ENCODE peak calls at places on chromosomes 11 and 22, in six cellular contexts. One of them, this sample, is unnamed.

GRCh38 chr11:47466701-47467250 is 17.8 kb upstream of the RAPSN start:
- DNase-seq in K562: no peak
- DNase-seq in GM12878: no peak
- DNase-seq in H1: no peak
- DNase-seq in SK-N-SH: peak; percentile 57
- DNase-seq in HepG2: no peak
- DNase-seq in this sample: no peak

GRCh38 chr11:17171342-17171741 is 36.4 kb downstream of the PIK3C2A start:
- DNase-seq in K562: no peak
- DNase-seq in GM12878: no peak
- DNase-seq in H1: no peak
- DNase-seq in SK-N-SH: no peak
- DNase-seq in HepG2: no peak
- DNase-seq in this sample: peak; percentile 60

GRCh38 chr11:71333473-71333872 is 81.1 kb upstream of the SHANK2 start:
- DNase-seq in K562: no peak
- DNase-seq in GM12878: no peak
- DNase-seq in H1: no peak
- DNase-seq in SK-N-SH: no peak
- DNase-seq in HepG2: no peak
- DNase-seq in this sample: no peak

GRCh38 chr11:65653229-65654225 is 9.2 kb downstream of the RELA start:
- DNase-seq in K562: no peak
- DNase-seq in GM12878: no peak
- DNase-seq in H1: no peak
- DNase-seq in SK-N-SH: no peak
- DNase-seq in HepG2: peak; percentile 88
- DNase-seq in this sample: no peak

GRCh38 chr22:40729284-40729683 is 50.0 kb downstream of the MCHR1 start:
- DNase-seq in K562: no peak
- DNase-seq in GM12878: no peak
- DNase-seq in H1: no peak
- DNase-seq in SK-N-SH: no peak
- DNase-seq in HepG2: no peak
- DNase-seq in this sample: no peak

GRCh38 chr22:37119872-37120271 is 10.4 kb upstream of the TMPRSS6 start:
- DNase-seq in K562: no peak
- DNase-seq in GM12878: no peak
- DNase-seq in H1: no peak
- DNase-seq in SK-N-SH: no peak
- DNase-seq in HepG2: no peak
- DNase-seq in this sample: no peak

GRCh38 chr11:66315498-66315885 is 1.4 kb downstream of the CD248 start:
- DNase-seq in K562: no peak
- DNase-seq in GM12878: no peak
- DNase-seq in H1: no peak
- DNase-seq in SK-N-SH: no peak
- DNase-seq in HepG2: no peak
- DNase-seq in this sample: no peak

GRCh38 chr11:12206529-12206928 is 96.1 kb downstream of the MICAL2 start:
- DNase-seq in K562: no peak
- DNase-seq in GM12878: no peak
- DNase-seq in H1: no peak
- DNase-seq in SK-N-SH: no peak
- DNase-seq in HepG2: no peak
- DNase-seq in this sample: peak; percentile 42

GRCh38 chr22:11628651-11629511 is 3899.1 kb upstream of the OR11H1 start:
- DNase-seq in K562: no peak
- DNase-seq in GM12878: no peak
- DNase-seq in H1: no peak
- DNase-seq in SK-N-SH: no peak
- DNase-seq in HepG2: no peak
- DNase-seq in this sample: no peak

GRCh38 chr11:8822476-8822875 is 88.5 kb upstream of the AKIP1 start:
- DNase-seq in K562: no peak
- DNase-seq in GM12878: no peak
- DNase-seq in H1: no peak
- DNase-seq in SK-N-SH: no peak
- DNase-seq in HepG2: no peak
- DNase-seq in this sample: no peak

GRCh38 chr11:65551572-65552398 is 6.4 kb downstream of the LTBP3 start:
- DNase-seq in K562: peak; percentile 79
- DNase-seq in GM12878: no peak
- DNase-seq in H1: no peak
- DNase-seq in SK-N-SH: peak; percentile 85
- DNase-seq in HepG2: peak; percentile 70
- DNase-seq in this sample: peak; percentile 22

GRCh38 chr11:84648413-84648812 is 978.7 kb downstream of the DLG2 start:
- DNase-seq in K562: no peak
- DNase-seq in GM12878: no peak
- DNase-seq in H1: peak; percentile 31
- DNase-seq in SK-N-SH: no peak
- DNase-seq in HepG2: no peak
- DNase-seq in this sample: no peak

GRCh38 chr11:44585421-44585820 is 20.0 kb downstream of the CD82 start:
- DNase-seq in K562: no peak
- DNase-seq in GM12878: no peak
- DNase-seq in H1: no peak
- DNase-seq in SK-N-SH: no peak
- DNase-seq in HepG2: no peak
- DNase-seq in this sample: no peak

GRCh38 chr11:2467695-2468055 is 22.9 kb downstream of the KCNQ1 start:
- DNase-seq in K562: no peak
- DNase-seq in GM12878: no peak
- DNase-seq in H1: no peak
- DNase-seq in SK-N-SH: no peak
- DNase-seq in HepG2: no peak
- DNase-seq in this sample: no peak

GRCh38 chr11:57274904-57275498 is 38.0 kb upstream of the APLNR start:
- DNase-seq in K562: no peak
- DNase-seq in GM12878: no peak
- DNase-seq in H1: no peak
- DNase-seq in SK-N-SH: no peak
- DNase-seq in HepG2: no peak
- DNase-seq in this sample: peak; percentile 51

GRCh38 chr11:73189315-73189714 is 28.8 kb upstream of the P2RY2 start:
- DNase-seq in K562: no peak
- DNase-seq in GM12878: peak; percentile 57
- DNase-seq in H1: no peak
- DNase-seq in SK-N-SH: no peak
- DNase-seq in HepG2: no peak
- DNase-seq in this sample: no peak

GRCh38 chr11:77179048-77179447 is 51.0 kb downstream of the MYO7A start:
- DNase-seq in K562: no peak
- DNase-seq in GM12878: no peak
- DNase-seq in H1: no peak
- DNase-seq in SK-N-SH: no peak
- DNase-seq in HepG2: peak; percentile 11
- DNase-seq in this sample: no peak

GRCh38 chr11:32573228-32573627 is 10.4 kb upstream of the EIF3M start:
- DNase-seq in K562: no peak
- DNase-seq in GM12878: no peak
- DNase-seq in H1: no peak
- DNase-seq in SK-N-SH: no peak
- DNase-seq in HepG2: no peak
- DNase-seq in this sample: no peak

GRCh38 chr11:34633640-34633989 is 12.7 kb downstream of the EHF start:
- DNase-seq in K562: no peak
- DNase-seq in GM12878: no peak
- DNase-seq in H1: no peak
- DNase-seq in SK-N-SH: no peak
- DNase-seq in HepG2: no peak
- DNase-seq in this sample: no peak

GRCh38 chr11:61485080-61485479 is 23.5 kb upstream of the LRRC10B start:
- DNase-seq in K562: no peak
- DNase-seq in GM12878: no peak
- DNase-seq in H1: no peak
- DNase-seq in SK-N-SH: no peak
- DNase-seq in HepG2: no peak
- DNase-seq in this sample: no peak

DNA sequence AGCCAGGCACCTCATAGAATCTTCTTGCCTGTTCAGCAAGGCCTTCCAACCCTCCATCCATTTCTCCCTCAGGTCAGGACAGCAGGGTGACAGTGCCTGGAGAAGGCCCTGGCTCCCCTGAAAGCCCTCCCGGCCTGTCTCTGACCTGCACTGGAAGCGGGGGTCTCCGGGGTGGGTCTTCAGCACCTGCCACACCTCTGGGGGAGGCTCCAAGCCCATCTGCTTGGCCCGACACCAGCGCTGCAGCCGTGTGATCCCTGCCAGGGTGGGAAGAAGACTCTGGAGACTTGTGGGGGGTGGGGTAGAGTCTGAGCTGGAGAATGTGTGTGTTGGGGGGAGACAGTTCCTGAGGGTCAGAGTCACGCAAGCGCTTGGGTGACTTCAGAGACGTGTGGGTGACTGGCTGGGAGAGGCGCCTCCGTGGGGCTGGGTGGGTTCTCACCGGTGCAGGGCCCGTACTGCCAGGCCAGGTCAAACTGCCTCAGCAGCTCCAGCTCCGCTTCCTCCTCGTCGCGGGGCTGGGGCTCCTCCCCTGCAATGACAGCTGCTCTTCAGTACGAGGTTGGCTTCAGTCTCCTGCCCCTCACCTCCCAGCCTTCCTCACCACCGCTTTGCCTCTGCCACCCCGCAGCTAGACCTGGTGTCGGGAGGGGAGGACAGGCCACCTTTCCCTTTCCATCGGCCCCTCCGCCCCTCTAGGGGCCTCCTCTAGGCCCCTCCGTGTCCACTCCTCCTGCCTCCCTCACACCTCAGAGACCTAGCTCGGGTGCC is 615 bp downstream of the POLD4 start:
- DNase-seq in K562: peak; percentile 35
- DNase-seq in GM12878: no peak
- DNase-seq in H1: no peak
- DNase-seq in SK-N-SH: no peak
- DNase-seq in HepG2: peak; percentile 20
- DNase-seq in this sample: no peak
- H2AFZ ChIP-seq in K562: peak overlapping the region; percentile 73
- H2AFZ ChIP-seq in GM12878: peak overlapping the region; percentile 3
- H2AFZ ChIP-seq in H1: no peak overlapping the region
- H2AFZ ChIP-seq in SK-N-SH: peak overlapping the region; percentile 62
- H2AFZ ChIP-seq in HepG2: no peak overlapping the region
- H2AFZ ChIP-seq in this sample: peak overlapping the region; percentile 93

DNA sequence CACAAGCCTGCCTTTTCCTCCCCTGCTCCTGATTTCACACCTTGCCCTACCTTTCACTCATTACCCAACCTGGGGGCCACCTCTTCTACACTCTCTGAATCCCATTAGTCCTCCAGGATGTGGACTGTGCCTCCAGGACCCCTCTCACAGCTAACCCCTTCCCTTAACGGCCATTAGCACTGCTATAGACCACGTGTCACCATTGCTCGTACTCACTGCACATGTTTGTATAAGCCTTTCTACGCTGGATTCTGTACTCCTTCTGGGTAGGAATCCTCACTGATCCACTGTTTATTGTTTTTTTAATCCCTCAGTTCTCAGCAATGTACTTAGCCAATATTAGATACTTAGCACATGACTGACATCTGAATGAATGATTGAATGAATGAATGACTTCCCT is 40.9 kb downstream of the KIRREL3 start:
- DNase-seq in K562: no peak
- DNase-seq in GM12878: no peak
- DNase-seq in H1: no peak
- DNase-seq in SK-N-SH: no peak
- DNase-seq in HepG2: no peak
- DNase-seq in this sample: no peak
- H3K4me1 ChIP-seq in K562: no peaks in the 10 kb centered on the region
- H3K4me1 ChIP-seq in GM12878: no peaks in the 10 kb centered on the region
- H3K4me1 ChIP-seq in H1: no peaks in the 10 kb centered on the region
- H3K4me1 ChIP-seq in SK-N-SH: no peaks in the 10 kb centered on the region
- H3K4me1 ChIP-seq in HepG2: no peaks in the 10 kb centered on the region
- H3K4me1 ChIP-seq in this sample: no peaks in the 10 kb centered on the region

GRCh38 chr22:49063040-49063329 is 764.7 kb downstream of the BRD1 start:
- DNase-seq in K562: no peak
- DNase-seq in GM12878: no peak
- DNase-seq in H1: no peak
- DNase-seq in SK-N-SH: no peak
- DNase-seq in HepG2: no peak
- DNase-seq in this sample: no peak

GRCh38 chr22:49057910-49058309 is 769.8 kb downstream of the BRD1 start:
- DNase-seq in K562: no peak
- DNase-seq in GM12878: no peak
- DNase-seq in H1: no peak
- DNase-seq in SK-N-SH: no peak
- DNase-seq in HepG2: no peak
- DNase-seq in this sample: no peak

GRCh38 chr22:49066619-49067018 is 761.1 kb downstream of the BRD1 start:
- DNase-seq in K562: no peak
- DNase-seq in GM12878: no peak
- DNase-seq in H1: no peak
- DNase-seq in SK-N-SH: no peak
- DNase-seq in HepG2: no peak
- DNase-seq in this sample: no peak

GRCh38 chr22:49064836-49065235 is 762.8 kb downstream of the BRD1 start:
- DNase-seq in K562: no peak
- DNase-seq in GM12878: no peak
- DNase-seq in H1: no peak
- DNase-seq in SK-N-SH: no peak
- DNase-seq in HepG2: no peak
- DNase-seq in this sample: no peak

GRCh38 chr22:49062155-49063039 is 765.3 kb downstream of the BRD1 start:
- DNase-seq in K562: no peak
- DNase-seq in GM12878: no peak
- DNase-seq in H1: no peak
- DNase-seq in SK-N-SH: no peak
- DNase-seq in HepG2: no peak
- DNase-seq in this sample: no peak
- TF ChIP-seq USF2 in K562: no peak
- TF ChIP-seq USF2 in GM12878: no peak
- TF ChIP-seq USF2 in H1: no peak
- TF ChIP-seq USF2 in SK-N-SH: no peak
- TF ChIP-seq USF2 in HepG2: no peak
- TF ChIP-seq USF2 in this sample: no peak

GRCh38 chr22:45510376-45511232 is 7.9 kb downstream of the FBLN1 start:
- DNase-seq in K562: no peak
- DNase-seq in GM12878: no peak
- DNase-seq in H1: no peak
- DNase-seq in SK-N-SH: no peak
- DNase-seq in HepG2: no peak
- DNase-seq in this sample: no peak
- H2AFZ ChIP-seq in K562: no peak overlapping the region
- H2AFZ ChIP-seq in GM12878: no peak overlapping the region
- H2AFZ ChIP-seq in H1: no peak overlapping the region
- H2AFZ ChIP-seq in SK-N-SH: no peak overlapping the region
- H2AFZ ChIP-seq in HepG2: no peak overlapping the region
- H2AFZ ChIP-seq in this sample: no peak overlapping the region